ENCODE peak calls at places on chromosomes 13 and 19, in four cellular contexts. B is GM12878, A is K562, S is HepG2. Y is an unnamed sample.

GRCh38 chr19:5313307-5313706 is 27.3 kb downstream of the PTPRS start:
- DNase-seq in A (no peak), B (no peak), S (peak; percentile 15), Y (peak; percentile 72)

GRCh38 chr13:75050419-75051066 is 431.4 kb downstream of the TBC1D4 start:
- DNase-seq in A (no peak), B (no peak), S (no peak), Y (no peak)

GRCh38 chr13:30421093-30422055 is 919 bp upstream of the UBE2L5 start:
- DNase-seq in S (no peak), B (no peak), A (peak; percentile 58), Y (peak; percentile 77)

GRCh38 chr13:59038824-59039223 is 1124.9 kb downstream of the DIAPH3 start:
- DNase-seq in B (no peak), A (no peak), S (no peak), Y (no peak)

GRCh38 chr13:75482070-75482819 is at the start of gene TBC1D4:
- DNase-seq in S (peak; percentile 87), B (peak; percentile 66), A (peak; percentile 78), Y (peak; percentile 89)

GRCh38 chr13:24110011-24110410 is 50.5 kb upstream of the SPATA13 start:
- DNase-seq in B (no peak), A (no peak), S (no peak), Y (no peak)

GRCh38 chr19:6800991-6801396 is 28.5 kb downstream of the VAV1 start:
- DNase-seq in S (peak; percentile 19), A (no peak), B (no peak), Y (no peak)

GRCh38 chr19:38730731-38731589 is 13.3 kb downstream of the CAPN12 start:
- DNase-seq in S (no peak), A (no peak), B (no peak), Y (no peak)

GRCh38 chr19:40802300-40803169 is 3.5 kb downstream of the EGLN2 start:
- DNase-seq in B (no peak), A (peak; percentile 69), S (no peak), Y (peak; percentile 67)

GRCh38 chr19:2561895-2562294 is 86.0 kb downstream of the GADD45B start:
- DNase-seq in A (no peak), B (peak; percentile 92), S (no peak), Y (no peak)

DNA sequence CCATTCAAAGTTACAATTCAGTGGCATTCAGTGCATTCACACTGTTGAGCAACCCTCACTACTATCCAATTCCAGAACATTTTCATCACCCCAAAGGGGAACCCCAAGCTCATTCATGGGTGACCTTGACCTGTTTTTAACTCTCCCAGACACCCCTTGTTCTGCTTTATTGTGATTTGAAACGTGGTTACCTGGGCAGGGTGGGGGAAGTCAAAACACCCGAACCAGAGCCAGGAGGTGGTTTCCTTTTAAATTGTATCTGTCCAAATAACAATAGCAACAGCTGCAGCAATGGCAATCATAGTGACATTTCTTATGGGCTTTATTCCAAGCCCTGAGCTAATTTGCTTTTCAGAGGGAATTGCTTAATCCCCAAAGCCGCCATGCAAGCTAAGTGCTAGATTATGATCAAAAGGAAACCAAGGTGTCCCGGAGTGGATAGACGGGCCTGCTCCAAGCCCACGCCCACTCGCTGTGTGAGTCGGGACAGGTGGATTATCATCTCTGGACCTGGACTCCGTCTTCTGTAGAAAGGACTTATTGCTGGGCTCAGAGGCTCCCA is 6.1 kb downstream of the PTGIR start:
- DNase-seq in B (peak; percentile 77), A (peak; percentile 43), S (no peak), Y (peak; percentile 2)
- TF ChIP-seq MXI1 in B (no peak), A (no peak), S (no peak), Y (no peak)

GRCh38 chr19:944171-944567 is 18.3 kb downstream of the ARID3A start:
- DNase-seq in A (peak; percentile 95), S (no peak), B (no peak), Y (peak; percentile 90)
- TF ChIP-seq SIN3A in A (peak; percentile 88), S (no peak), B (no peak), Y (no peak)

DNA sequence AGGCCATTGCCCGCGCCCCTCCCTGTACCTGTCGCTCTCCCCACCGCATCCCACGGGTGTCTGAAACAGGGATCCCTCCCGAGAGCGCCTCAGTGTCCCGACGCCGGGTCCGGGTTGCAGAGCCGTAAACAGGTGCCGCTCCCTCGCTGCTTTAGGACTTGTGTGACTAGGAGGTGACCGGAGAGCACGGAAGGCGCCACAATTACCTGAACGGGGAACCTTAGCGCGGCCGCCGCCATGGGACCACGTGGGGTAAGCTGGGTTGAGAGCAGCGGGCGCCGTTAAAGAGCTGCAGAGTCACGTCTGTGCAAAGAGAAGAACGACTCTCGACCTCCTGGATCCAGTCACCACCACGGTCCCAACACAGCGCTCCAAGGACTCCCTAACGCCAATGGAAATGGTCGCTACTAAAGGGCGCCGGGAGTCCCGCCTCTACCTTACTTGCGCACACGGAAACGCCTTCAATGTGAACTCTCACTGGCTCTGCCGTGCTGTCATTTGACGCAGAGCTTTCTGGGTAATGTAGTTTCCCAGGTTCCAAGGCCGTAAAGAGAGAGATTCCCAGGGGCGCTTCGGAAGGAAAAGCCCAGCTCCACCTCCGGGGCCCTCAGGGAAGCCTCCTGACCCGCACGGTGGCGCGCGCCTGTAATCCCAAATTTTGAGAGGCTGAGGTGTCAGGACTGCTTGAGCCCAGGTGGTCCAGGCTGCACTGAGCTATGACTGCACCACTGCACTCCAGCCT is at the start of gene ZNF552:
- DNase-seq in A (peak; percentile 92), S (peak; percentile 96), B (peak; percentile 71), Y (peak; percentile 86)
- TF ChIP-seq REST in A (no peak), S (peak; percentile 16), B (no peak), Y (no peak)

DNA sequence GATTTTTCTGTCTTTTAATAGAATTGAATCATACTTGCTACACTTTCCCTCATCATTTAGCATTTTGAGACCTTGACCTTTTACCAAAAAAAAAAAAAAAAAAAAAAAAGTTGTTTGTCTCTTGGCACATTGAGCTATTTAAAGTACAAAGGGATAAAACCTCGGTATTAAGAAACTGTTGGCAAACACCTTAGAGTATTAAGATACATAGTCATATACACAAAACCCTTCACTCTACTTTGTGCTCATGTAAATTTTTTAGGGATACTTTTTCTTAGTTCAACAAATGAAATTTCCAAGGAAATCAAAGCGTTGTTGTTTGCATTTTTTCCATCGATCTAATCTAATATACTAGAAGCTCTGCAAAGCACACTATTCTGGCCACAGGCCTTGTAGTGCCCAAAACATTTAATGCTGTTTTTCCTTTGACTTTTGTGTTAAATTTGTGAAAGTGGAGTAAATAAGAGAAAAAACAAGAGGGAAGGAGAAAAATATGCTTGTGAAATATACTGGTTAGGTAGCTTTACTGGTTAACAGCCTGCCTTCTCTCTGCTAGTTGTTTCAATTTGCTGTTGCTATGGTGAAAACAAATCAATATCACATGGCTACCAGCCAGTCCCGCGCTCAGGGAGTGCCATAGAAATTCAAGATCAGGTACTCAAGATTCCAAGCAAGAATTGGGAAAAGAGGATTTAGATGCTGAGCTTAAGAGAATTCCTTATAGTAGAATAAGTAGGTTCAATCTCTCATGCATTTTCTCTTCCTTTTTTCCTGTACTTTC is 2.6 kb downstream of the MBNL2 start:
- DNase-seq in A (no peak), B (no peak), S (peak; percentile 66), Y (no peak)
- TF ChIP-seq MXI1 in A (no peak), B (peak; percentile 37), S (peak; percentile 70), Y (no peak)

Y was measured in SK-N-SH.